ENCODE peak calls at places on chromosomes 6 and 20, in ten cellular contexts. P is left ventricle myocardium inferior; X is EH; N is SHP77; W is stomach; Y is breast epithelium; D is AG10803; B is germinal center; H is CD4-positive, CD25-positive, alpha-beta regulatory T cell; G is IMR-90. S is an unnamed sample.

GRCh38 chr6:71072508-71072907 is 115.6 kb upstream of the B3GAT2 start:
- DNase-seq in N (no peak), Y (no peak), B (no peak), X (no peak), D (no peak), W (no peak), H (no peak), G (peak), P (no peak), S (no peak)

GRCh38 chr6:112298816-112299281 is 44.5 kb upstream of the LAMA4 start:
- DNase-seq in D (peak), B (no peak), W (no peak), H (no peak), G (peak), P (no peak), N (no peak), Y (no peak), X (peak), S (no peak)

GRCh38 chr6:40999498-41000070 is 39.4 kb downstream of the UNC5CL start:
- DNase-seq in H (peak), X (peak), D (peak), W (peak), B (peak), N (no peak), P (peak), Y (peak), G (peak), S (peak)

GRCh38 chr6:122669868-122670267 is 59.7 kb downstream of the PKIB start:
- DNase-seq in Y (no peak), H (no peak), N (no peak), X (no peak), P (no peak), D (no peak), B (no peak), W (no peak), G (no peak), S (no peak)

GRCh38 chr6:63573899-63574553 is 1.7 kb downstream of the LOC128125822 start:
- DNase-seq in N (peak), H (peak), G (peak), B (peak), W (peak), X (peak), Y (no peak), P (no peak), D (peak), S (no peak)

GRCh38 chr6:33790910-33791309 is 2.0 kb upstream of the LEMD2 start:
- DNase-seq in P (no peak), G (no peak), D (no peak), W (no peak), B (no peak), Y (no peak), N (no peak), X (no peak), H (no peak), S (no peak)

GRCh38 chr6:35327349-35328027 is 14.9 kb upstream of the PPARD start:
- DNase-seq in D (peak), B (peak), G (peak), X (peak), W (peak), P (peak), H (peak), N (peak), Y (no peak), S (no peak)

GRCh38 chr20:57003012-57003411 is 263.4 kb downstream of the BMP7 start:
- DNase-seq in X (no peak), G (no peak), B (no peak), W (no peak), Y (no peak), N (no peak), H (no peak), D (no peak), P (no peak), S (no peak)

S was measured in ovary.